ENCODE peak calls at places on chromosomes 6 and 20, in ten cellular contexts. O is esophagus muscularis mucosa; X is SIG-M5; Q is stimulated activated CD4-positive, alpha-beta T cell treated with anti-CD3 and anti-CD28 coated beads, Interleukin-15, amount 100 ng/mL, for 1 hour; N is nephron progenitor cell; L is T-helper 1 cell; Z is mucosa of descending colon; E is iris pigment epithelial cell; I is Ammon's horn; A is activated CD8-positive, alpha-beta memory T cell treated with anti-CD3 and anti-CD28 coated beads, Interleukin-2, amount 50 U/mL, for 4 hours. J is an unnamed sample.

GRCh38 chr6:141354191-141354950 is 778.4 kb upstream of the GJE1 start:
- DNase-seq in Q (no peak), X (no peak), Z (no peak), L (no peak), A (no peak), I (no peak), E (no peak), O (no peak), N (no peak), J (no peak)

GRCh38 chr20:44170796-44171410 is 16.1 kb downstream of the JPH2 start:
- DNase-seq in A (no peak), X (no peak), Q (no peak), I (no peak), E (no peak), L (no peak), O (no peak), N (no peak), Z (no peak), J (no peak)

GRCh38 chr6:137970368-137970767 is 103.3 kb downstream of the TNFAIP3 start:
- DNase-seq in Z (no peak), A (peak; percentile 20), L (no peak), X (no peak), N (no peak), O (no peak), I (no peak), E (no peak), Q (no peak), J (no peak)

GRCh38 chr6:12313992-12314589 is 23.9 kb downstream of the EDN1 start:
- DNase-seq in A (no peak), L (no peak), Z (no peak), E (peak; percentile 41), Q (no peak), N (no peak), I (no peak), O (peak; percentile 78), X (no peak), J (peak; percentile 89)

GRCh38 chr6:96150431-96150830 is 134.7 kb downstream of the FUT9 start:
- DNase-seq in A (no peak), I (peak; percentile 9), E (no peak), Q (no peak), O (no peak), Z (no peak), X (no peak), N (no peak), L (no peak), J (no peak)

GRCh38 chr6:102402635-102403329 is 1009.3 kb downstream of the GRIK2 start:
- DNase-seq in X (no peak), I (no peak), A (no peak), N (no peak), Z (no peak), E (no peak), O (no peak), Q (no peak), L (no peak), J (no peak)

GRCh38 chr6:138682722-138683521 is 90.6 kb upstream of the CCDC28A start:
- DNase-seq in Z (peak; percentile 47), O (no peak), A (no peak), X (no peak), I (no peak), Q (no peak), N (no peak), L (no peak), E (peak; percentile 89), J (no peak)

GRCh38 chr6:167898673-167899311 is 72.1 kb downstream of the AFDN start:
- DNase-seq in O (no peak), I (no peak), X (peak; percentile 7), Z (no peak), A (no peak), E (peak; percentile 56), N (no peak), L (no peak), Q (no peak), J (peak; percentile 41)

GRCh38 chr6:52788478-52788877 is 15.1 kb downstream of the GSTA1 start:
- DNase-seq in A (no peak), O (no peak), E (no peak), Q (no peak), X (no peak), I (no peak), L (no peak), Z (no peak), N (no peak), J (no peak)

GRCh38 chr6:6820688-6821238 is 232.2 kb downstream of the LY86 start:
- DNase-seq in I (no peak), N (no peak), O (no peak), A (no peak), E (no peak), Z (peak; percentile 91), L (no peak), Q (no peak), X (no peak), J (no peak)

GRCh38 chr6:125659887-125660286 is 89.5 kb upstream of the HEY2 start:
- DNase-seq in X (no peak), I (no peak), L (no peak), N (no peak), Z (no peak), E (no peak), A (no peak), Q (no peak), O (no peak), J (no peak)

GRCh38 chr6:167746377-167747151 is 80.1 kb upstream of the AFDN start:
- DNase-seq in Z (no peak), N (no peak), O (no peak), Q (no peak), E (no peak), A (no peak), X (no peak), I (no peak), L (no peak), J (no peak)

GRCh38 chr6:104862456-104862855 is 2.7 kb upstream of the HACE1 start:
- DNase-seq in L (no peak), A (no peak), O (no peak), Q (no peak), I (no peak), Z (no peak), N (no peak), E (peak; percentile 74), X (no peak), J (no peak)

GRCh38 chr6:163765326-163765725 is 350.8 kb downstream of the QKI start:
- DNase-seq in O (no peak), X (no peak), L (no peak), E (no peak), A (no peak), I (no peak), Q (no peak), N (no peak), Z (no peak), J (no peak)

GRCh38 chr6:137493218-137494038 is 766 bp downstream of the OLIG3 start:
- DNase-seq in E (no peak), Z (peak; percentile 57), O (peak; percentile 90), X (no peak), A (peak; percentile 19), N (peak; percentile 46), Q (peak; percentile 6), I (no peak), L (no peak), J (no peak)

GRCh38 chr6:53873922-53874321 is 79.1 kb downstream of the LRRC1 start:
- DNase-seq in A (no peak), Q (no peak), X (no peak), O (no peak), I (no peak), E (peak; percentile 24), L (no peak), N (no peak), Z (no peak), J (no peak)

J was measured in endothelial cell of umbilical vein.